ENCODE peak calls at places on chromosomes 12 and 14, in eight cellular contexts. C, F, Q, A, Z, D, R and I are unnamed samples.

GRCh38 chr12:938810-939209 is 10.7 kb downstream of the RAD52 start:
- DNase-seq in C (no peak), F (no peak), Q (no peak), A (no peak), Z (no peak), D (no peak), R (no peak), I (no peak)

GRCh38 chr12:49664591-49665146 is 41.3 kb downstream of the PRPF40B start:
- DNase-seq in C (no peak), F (no peak), Q (no peak), A (no peak), Z (no peak), D (no peak), R (no peak), I (no peak)

GRCh38 chr14:104069541-104069940 is 16.0 kb upstream of the ASPG start:
- DNase-seq in C (no peak), F (no peak), Q (no peak), A (no peak), Z (no peak), D (no peak), R (no peak), I (no peak)

GRCh38 chr14:103317976-103318580 is 16.0 kb upstream of the EIF5 start:
- DNase-seq in C (no peak), F (no peak), Q (no peak), A (no peak), Z (no peak), D (no peak), R (no peak), I (no peak)

GRCh38 chr14:80213602-80214001 is 2.3 kb upstream of the DIO2 start:
- DNase-seq in C (peak), F (no peak), Q (peak), A (peak), Z (peak), D (no peak), R (peak), I (peak)

GRCh38 chr14:89792489-89793366 is 161.8 kb downstream of the EFCAB11 start:
- DNase-seq in C (no peak), F (peak), Q (peak), A (peak), Z (peak), D (no peak), R (no peak), I (no peak)

GRCh38 chr12:99670635-99671034 is 23.1 kb downstream of the GARIN6 start:
- DNase-seq in C (no peak), F (no peak), Q (peak), A (no peak), Z (no peak), D (no peak), R (no peak), I (no peak)

GRCh38 chr12:24880732-24881131 is 68.2 kb downstream of the BCAT1 start:
- DNase-seq in C (no peak), F (no peak), Q (no peak), A (no peak), Z (no peak), D (no peak), R (no peak), I (no peak)

GRCh38 chr12:46585854-46586621 is 213.5 kb upstream of the SLC38A2 start:
- DNase-seq in C (peak), F (no peak), Q (peak), A (peak), Z (no peak), D (peak), R (peak), I (no peak)

GRCh38 chr12:12608557-12608957 is 3.1 kb upstream of the CREBL2 start:
- DNase-seq in C (no peak), F (no peak), Q (peak), A (peak), Z (no peak), D (no peak), R (no peak), I (no peak)

GRCh38 chr12:92543872-92544271 is 158.9 kb upstream of the PLEKHG7 start:
- DNase-seq in C (no peak), F (no peak), Q (peak), A (no peak), Z (no peak), D (no peak), R (no peak), I (no peak)

GRCh38 chr14:72500234-72500838 is 393.6 kb downstream of the DPF3 start:
- DNase-seq in C (no peak), F (no peak), Q (no peak), A (no peak), Z (no peak), D (no peak), R (no peak), I (no peak)

GRCh38 chr12:24902521-24903304 is 46.2 kb downstream of the BCAT1 start:
- DNase-seq in C (peak), F (peak), Q (no peak), A (peak), Z (no peak), D (peak), R (peak), I (no peak)

GRCh38 chr14:58805605-58806358 is 168.0 kb downstream of the DACT1 start:
- DNase-seq in C (no peak), F (no peak), Q (peak), A (peak), Z (no peak), D (no peak), R (no peak), I (no peak)

GRCh38 chr12:64064240-64064639 is 157.9 kb downstream of the KICS2 start:
- DNase-seq in C (no peak), F (no peak), Q (no peak), A (no peak), Z (no peak), D (no peak), R (no peak), I (no peak)

GRCh38 chr12:116524964-116525379 is 34.2 kb upstream of the MAP1LC3B2 start:
- DNase-seq in C (peak), F (no peak), Q (peak), A (peak), Z (no peak), D (no peak), R (no peak), I (no peak)
- H3K4me3 ChIP-seq in C (no peak), F (no peak), Q (no peak), A (no peak), Z (no peak), D (no peak), R (no peak), I (no peak)

GRCh38 chr12:104825408-104825807 is 132.7 kb downstream of the SLC41A2 start:
- DNase-seq in C (peak), F (no peak), Q (peak), A (peak), Z (no peak), D (no peak), R (peak), I (no peak)
- TF ChIP-seq CTCF in C (peak), F (no peak), Q (peak), A (peak), Z (no peak), D (no peak), R (peak), I (peak)

DNA sequence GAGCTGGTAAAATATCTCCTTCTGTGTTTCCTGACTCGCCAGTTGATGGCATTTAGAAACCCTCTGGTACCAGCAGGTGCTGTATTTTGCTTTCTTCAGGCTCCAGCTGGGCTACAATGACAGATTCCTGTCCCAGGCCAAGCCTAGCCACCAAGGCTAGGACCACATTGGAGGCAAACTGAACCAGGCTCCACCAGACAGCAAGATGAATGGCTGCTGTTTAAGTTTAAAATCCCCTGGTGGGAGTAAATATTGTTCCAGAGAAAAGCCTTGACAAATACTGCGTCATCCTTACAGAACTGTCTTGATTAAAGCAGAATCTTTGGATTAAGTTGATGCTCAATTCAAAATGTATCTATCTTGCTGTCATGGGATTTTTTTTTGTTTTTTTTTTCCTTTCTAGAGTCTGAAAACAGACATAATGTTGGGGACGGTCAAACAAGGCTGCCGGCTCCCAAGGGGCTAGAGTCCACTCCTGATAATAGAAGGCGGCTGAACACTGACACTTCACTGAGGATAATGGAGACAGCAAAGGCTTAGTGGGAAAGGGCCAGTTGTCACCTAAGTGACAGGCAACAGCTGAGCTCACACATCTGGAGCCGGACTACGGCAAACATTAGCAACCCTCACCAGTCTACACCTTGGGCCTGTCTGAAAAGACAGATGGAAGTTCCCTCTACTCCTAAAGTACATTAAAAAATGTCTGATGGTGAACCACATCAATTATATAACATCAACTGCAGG is 1.8 kb downstream of the PRICKLE1 start:
- DNase-seq in C (no peak), F (no peak), Q (peak), A (peak), Z (no peak), D (no peak), R (no peak), I (no peak)
- H3K4me3 ChIP-seq in C (no peak), F (peak), Q (peak), A (peak), Z (no peak), D (no peak), R (peak), I (peak)

DNA sequence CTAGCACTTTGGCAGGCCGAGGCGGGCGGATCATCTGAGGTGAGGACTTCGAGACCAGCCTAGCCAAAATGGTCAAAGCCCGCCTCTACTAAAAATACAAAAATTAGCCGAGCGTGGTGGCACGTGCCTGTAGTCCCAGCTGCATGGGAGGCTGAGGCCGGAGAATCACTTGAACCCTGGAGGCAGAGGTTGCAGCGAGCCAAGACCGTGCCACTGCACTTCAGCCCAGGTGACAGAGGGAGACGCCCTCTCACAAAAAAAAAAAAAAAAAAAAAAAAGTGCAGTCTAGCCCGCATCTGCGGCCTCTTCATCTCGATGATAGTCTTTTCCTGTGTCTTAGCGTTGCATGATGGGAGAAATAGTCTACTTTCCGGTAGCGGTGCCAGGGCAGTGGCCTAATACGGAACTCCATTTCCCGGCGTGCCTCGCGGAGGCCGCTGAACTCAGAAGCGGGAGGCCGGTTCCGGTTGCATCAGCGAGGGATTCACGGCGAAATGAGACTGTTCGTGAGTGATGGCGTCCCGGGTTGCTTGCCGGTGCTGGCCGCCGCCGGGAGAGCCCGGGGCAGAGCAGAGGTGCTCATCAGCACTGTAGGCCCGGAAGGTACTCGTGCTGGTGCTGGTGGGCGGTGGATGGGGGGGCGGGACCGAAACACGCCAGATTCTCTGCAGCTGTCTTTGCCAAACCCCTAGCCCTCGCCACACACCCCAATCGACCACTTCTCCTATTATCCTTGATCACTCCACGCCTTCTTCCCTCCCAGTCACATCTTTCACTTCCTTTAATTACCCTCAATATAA is at the start of gene MARS1:
- DNase-seq in C (peak), F (peak), Q (peak), A (peak), Z (peak), D (peak), R (peak), I (peak)
- TF ChIP-seq CTCF in C (peak), F (no peak), Q (no peak), A (no peak), Z (peak), D (no peak), R (no peak), I (no peak)